ENCODE peak calls at places on chromosomes 12 and 14, in nine cellular contexts. K is GM23338, G is lower lobe of right lung, E is BE2C, F is AG09309, U is upper lobe of left lung, V is mucosa of descending colon, H is hepatocyte, C is AG10803. X is an unnamed sample.

GRCh38 chr14:34629657-34630529 is at the start of gene SNX6:
- DNase-seq in K (peak), G (peak), E (peak), F (no peak), U (peak), V (peak), H (peak), C (peak), X (peak)

GRCh38 chr12:128755565-128755964 is 68.2 kb downstream of the SLC15A4 start:
- DNase-seq in K (no peak), G (no peak), E (no peak), F (no peak), U (no peak), V (no peak), H (no peak), C (no peak), X (no peak)

GRCh38 chr14:23561873-23562821 is 5.4 kb downstream of the AP1G2 start:
- DNase-seq in K (no peak), G (no peak), E (no peak), F (no peak), U (peak), V (no peak), H (no peak), C (no peak), X (no peak)

GRCh38 chr12:90290980-90291975 is 582.6 kb upstream of the ATP2B1 start:
- DNase-seq in K (peak), G (no peak), E (no peak), F (no peak), U (no peak), V (no peak), H (no peak), C (peak), X (no peak)

GRCh38 chr12:46160081-46160980 is 108.5 kb downstream of the SLC38A1 start:
- DNase-seq in K (no peak), G (no peak), E (peak), F (no peak), U (peak), V (no peak), H (peak), C (peak), X (peak)

GRCh38 chr12:87756721-87757120 is 272.5 kb downstream of the C12orf50 start:
- DNase-seq in K (no peak), G (no peak), E (no peak), F (no peak), U (no peak), V (no peak), H (no peak), C (no peak), X (no peak)

GRCh38 chr14:74834682-74835392 is 41.1 kb downstream of the PROX2 start:
- DNase-seq in K (no peak), G (no peak), E (no peak), F (no peak), U (no peak), V (no peak), H (peak), C (no peak), X (no peak)

GRCh38 chr14:75126121-75126544 is 715 bp downstream of the NEK9 start:
- DNase-seq in K (no peak), G (no peak), E (no peak), F (no peak), U (no peak), V (no peak), H (no peak), C (no peak), X (no peak)

GRCh38 chr12:56011509-56012090 is 9.2 kb upstream of the IKZF4 start:
- DNase-seq in K (no peak), G (no peak), E (no peak), F (no peak), U (no peak), V (no peak), H (peak), C (no peak), X (no peak)

GRCh38 chr14:29858299-29858698 is 69.3 kb downstream of the PRKD1 start:
- DNase-seq in K (no peak), G (no peak), E (no peak), F (no peak), U (no peak), V (no peak), H (no peak), C (no peak), X (no peak)

GRCh38 chr12:120761581-120761980 is 36.0 kb downstream of the ACADS start:
- DNase-seq in K (no peak), G (no peak), E (no peak), F (no peak), U (peak), V (no peak), H (peak), C (peak), X (peak)

GRCh38 chr14:51071851-51072250 is 23.1 kb downstream of the TRIM9 start:
- DNase-seq in K (no peak), G (no peak), E (no peak), F (no peak), U (no peak), V (no peak), H (no peak), C (no peak), X (no peak)

GRCh38 chr12:94650143-94651056 is at the start of gene TMCC3:
- DNase-seq in K (peak), G (peak), E (peak), F (no peak), U (peak), V (peak), H (peak), C (no peak), X (no peak)

GRCh38 chr14:30656190-30656632 is 34.1 kb downstream of the SCFD1 start:
- DNase-seq in K (peak), G (no peak), E (peak), F (no peak), U (peak), V (no peak), H (peak), C (peak), X (no peak)

GRCh38 chr14:69648480-69649414 is 37.4 kb downstream of the SUSD6 start:
- DNase-seq in K (no peak), G (no peak), E (no peak), F (no peak), U (no peak), V (no peak), H (peak), C (peak), X (no peak)

GRCh38 chr14:105290598-105291356 is 10.0 kb downstream of the BRF1 start:
- DNase-seq in K (peak), G (no peak), E (peak), F (no peak), U (no peak), V (no peak), H (no peak), C (no peak), X (no peak)

GRCh38 chr14:60381909-60382308 is 104.0 kb downstream of the C14orf39 start:
- DNase-seq in K (peak), G (no peak), E (peak), F (no peak), U (no peak), V (no peak), H (no peak), C (no peak), X (no peak)

GRCh38 chr12:12392428-12392827 is 35.5 kb downstream of the BORCS5 start:
- DNase-seq in K (no peak), G (no peak), E (no peak), F (no peak), U (no peak), V (no peak), H (peak), C (no peak), X (no peak)

GRCh38 chr14:26163761-26164160 is 434.1 kb downstream of the NOVA1 start:
- DNase-seq in K (peak), G (no peak), E (no peak), F (no peak), U (no peak), V (no peak), H (peak), C (peak), X (peak)

GRCh38 chr12:53602176-53602942 is 23.8 kb downstream of the ATF7 start:
- DNase-seq in K (no peak), G (no peak), E (no peak), F (no peak), U (no peak), V (no peak), H (no peak), C (no peak), X (no peak)

GRCh38 chr14:50067723-50068495 is 48.5 kb downstream of the VCPKMT start:
- DNase-seq in K (no peak), G (no peak), E (no peak), F (peak), U (no peak), V (no peak), H (no peak), C (peak), X (peak)

GRCh38 chr12:83365317-83365716 is 678.6 kb downstream of the TMTC2 start:
- DNase-seq in K (no peak), G (no peak), E (no peak), F (no peak), U (peak), V (no peak), H (no peak), C (no peak), X (no peak)

GRCh38 chr14:61460853-61461611 is 139.7 kb downstream of the PRKCH start:
- DNase-seq in K (no peak), G (no peak), E (no peak), F (no peak), U (no peak), V (no peak), H (no peak), C (no peak), X (no peak)

GRCh38 chr12:77837876-77838291 is 7.2 kb downstream of the NAV3 start:
- DNase-seq in K (no peak), G (no peak), E (no peak), F (no peak), U (no peak), V (no peak), H (no peak), C (peak), X (no peak)

GRCh38 chr12:127284870-127285431 is 982.0 kb upstream of the TMEM132C start:
- DNase-seq in K (no peak), G (no peak), E (no peak), F (peak), U (no peak), V (no peak), H (no peak), C (peak), X (peak)

GRCh38 chr12:119208626-119209061 is 29.9 kb downstream of the HSPB8 start:
- DNase-seq in K (peak), G (peak), E (peak), F (no peak), U (peak), V (peak), H (peak), C (peak), X (no peak)

DNA sequence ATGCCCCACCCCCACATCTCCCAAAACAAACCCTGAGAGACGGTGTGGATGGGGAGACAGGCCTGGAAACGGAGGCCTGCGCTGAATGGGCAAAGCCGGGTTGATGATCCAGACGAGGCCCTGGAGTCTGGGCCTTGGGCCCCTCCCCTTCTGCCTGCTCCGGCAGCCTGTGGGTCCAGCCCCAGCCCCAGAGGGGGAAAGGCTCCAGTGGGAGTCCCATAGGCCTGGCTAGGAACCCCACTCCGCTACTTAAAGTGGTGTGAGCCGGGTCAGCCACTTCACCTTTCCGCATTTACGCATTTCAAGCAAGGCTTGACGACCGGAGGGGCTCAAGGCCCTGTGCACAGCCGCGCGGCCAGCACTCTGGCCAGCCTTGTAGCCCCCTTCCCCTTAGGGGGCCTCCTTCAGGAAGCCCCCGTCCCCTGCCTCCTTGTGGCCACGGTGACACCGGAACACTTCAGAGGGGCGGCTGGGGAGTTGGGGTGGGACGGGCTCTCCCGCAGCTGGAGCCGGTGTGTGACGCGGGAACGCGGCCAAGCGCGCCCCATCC is 608 bp upstream of the TNFAIP2 start:
- DNase-seq in K (no peak), G (no peak), E (peak), F (no peak), U (no peak), V (no peak), H (no peak), C (no peak), X (no peak)
- H3K4me3 ChIP-seq in K (peak), G (peak), E (peak), F (no peak), U (peak), V (no peak), H (no peak), C (peak), X (no peak)

GRCh38 chr14:21917699-21918436 is 244.2 kb upstream of the OR4E1 start:
- DNase-seq in K (peak), G (no peak), E (peak), F (no peak), U (peak), V (no peak), H (peak), C (peak), X (peak)
- TF ChIP-seq CTCF in K (peak), G (peak), E (peak), F (peak), U (peak), V (peak), H (peak), C (peak), X (peak)

GRCh38 chr14:54789166-54789565 is 113.5 kb downstream of the GCH1 start:
- DNase-seq in K (no peak), G (no peak), E (no peak), F (no peak), U (no peak), V (no peak), H (no peak), C (no peak), X (no peak)
- H3K4me3 ChIP-seq in K (no peak), G (no peak), E (no peak), F (no peak), U (no peak), V (no peak), H (no peak), C (no peak), X (no peak)

GRCh38 chr12:68113644-68114043 is 45.9 kb downstream of the IFNG start:
- DNase-seq in K (peak), G (no peak), E (peak), F (no peak), U (no peak), V (no peak), H (no peak), C (no peak), X (no peak)
- TF ChIP-seq CTCF in K (peak), G (peak), E (peak), F (peak), U (no peak), V (no peak), H (no peak), C (peak), X (peak)

GRCh38 chr12:71688961-71689570 is 3.2 kb downstream of the TMEM19 start:
- DNase-seq in K (no peak), G (no peak), E (no peak), F (no peak), U (no peak), V (no peak), H (no peak), C (no peak), X (no peak)
- H3K4me3 ChIP-seq in K (no peak), G (no peak), E (no peak), F (no peak), U (no peak), V (no peak), H (no peak), C (no peak), X (no peak)

GRCh38 chr12:4270670-4271432 is 2.7 kb upstream of the CCND2 start:
- DNase-seq in K (peak), G (peak), E (no peak), F (no peak), U (peak), V (peak), H (peak), C (no peak), X (no peak)

GRCh38 chr12:4268549-4269181 is 4.9 kb upstream of the CCND2 start:
- DNase-seq in K (no peak), G (no peak), E (no peak), F (no peak), U (no peak), V (peak), H (no peak), C (no peak), X (no peak)

GRCh38 chr12:4270016-4270669 is 3.4 kb upstream of the CCND2 start:
- DNase-seq in K (peak), G (no peak), E (no peak), F (no peak), U (no peak), V (peak), H (no peak), C (no peak), X (no peak)

GRCh38 chr12:4267904-4268548 is 5.5 kb upstream of the CCND2 start:
- DNase-seq in K (no peak), G (no peak), E (no peak), F (no peak), U (no peak), V (no peak), H (no peak), C (no peak), X (no peak)

GRCh38 chr12:4269279-4269991 is 4.1 kb upstream of the CCND2 start:
- DNase-seq in K (peak), G (peak), E (peak), F (no peak), U (peak), V (peak), H (peak), C (no peak), X (no peak)
- TF ChIP-seq CTCF in K (peak), G (peak), E (no peak), F (no peak), U (no peak), V (no peak), H (peak), C (no peak), X (no peak)

GRCh38 chr12:52247622-52248540 is 14.8 kb downstream of the KRT7 start:
- DNase-seq in K (no peak), G (no peak), E (no peak), F (no peak), U (no peak), V (no peak), H (no peak), C (no peak), X (no peak)
- H3K4me3 ChIP-seq in K (no peak), G (no peak), E (no peak), F (no peak), U (no peak), V (no peak), H (no peak), C (no peak), X (no peak)

GRCh38 chr12:124086299-124086898 is 113.4 kb downstream of the ZNF664 start:
- DNase-seq in K (no peak), G (no peak), E (no peak), F (no peak), U (no peak), V (no peak), H (no peak), C (no peak), X (no peak)
- TF ChIP-seq CTCF in K (no peak), G (no peak), E (no peak), F (no peak), U (no peak), V (no peak), H (no peak), C (no peak), X (no peak)

GRCh38 chr12:19740472-19741131 is 301.3 kb downstream of the AEBP2 start:
- DNase-seq in K (no peak), G (no peak), E (no peak), F (no peak), U (no peak), V (no peak), H (no peak), C (no peak), X (no peak)
- H3K4me3 ChIP-seq in K (no peak), G (no peak), E (no peak), F (no peak), U (no peak), V (no peak), H (no peak), C (no peak), X (no peak)